ENCODE peak calls at places on chromosomes 3 and 15, in seven cellular contexts. One of them, this sample, is unnamed.

GRCh38 chr3:47512416-47513124 is 942 bp downstream of the ELP6 start:
- DNase-seq in bronchial epithelial cell: peak; percentile 22
- DNase-seq in C1 segment of cervical spinal cord: peak; percentile 16
- DNase-seq in T-helper 1 cell: peak; percentile 12
- DNase-seq in Panc1: no peak
- DNase-seq in HCT116: no peak
- DNase-seq in activated T-cell treated with anti-CD3 and anti-CD28 coated beads, Interleukin-2, amount 50 U/mL, for 4 hours: peak; percentile 15
- DNase-seq in this sample: peak; percentile 42

GRCh38 chr15:79004336-79004735 is 59.5 kb upstream of the CTSH start:
- DNase-seq in bronchial epithelial cell: peak; percentile 82
- DNase-seq in C1 segment of cervical spinal cord: no peak
- DNase-seq in T-helper 1 cell: no peak
- DNase-seq in Panc1: no peak
- DNase-seq in HCT116: peak; percentile 48
- DNase-seq in activated T-cell treated with anti-CD3 and anti-CD28 coated beads, Interleukin-2, amount 50 U/mL, for 4 hours: no peak
- DNase-seq in this sample: no peak

GRCh38 chr3:161066926-161067325 is 38.2 kb downstream of the B3GALNT1 start:
- DNase-seq in bronchial epithelial cell: no peak
- DNase-seq in C1 segment of cervical spinal cord: no peak
- DNase-seq in T-helper 1 cell: no peak
- DNase-seq in Panc1: no peak
- DNase-seq in HCT116: no peak
- DNase-seq in activated T-cell treated with anti-CD3 and anti-CD28 coated beads, Interleukin-2, amount 50 U/mL, for 4 hours: no peak
- DNase-seq in this sample: no peak

GRCh38 chr15:86645861-86646393 is 566.3 kb downstream of the AGBL1 start:
- DNase-seq in bronchial epithelial cell: peak; percentile 88
- DNase-seq in C1 segment of cervical spinal cord: no peak
- DNase-seq in T-helper 1 cell: no peak
- DNase-seq in Panc1: no peak
- DNase-seq in HCT116: no peak
- DNase-seq in activated T-cell treated with anti-CD3 and anti-CD28 coated beads, Interleukin-2, amount 50 U/mL, for 4 hours: no peak
- DNase-seq in this sample: no peak

GRCh38 chr3:36911990-36912804 is 32.7 kb downstream of the TRANK1 start:
- DNase-seq in bronchial epithelial cell: peak; percentile 89
- DNase-seq in C1 segment of cervical spinal cord: no peak
- DNase-seq in T-helper 1 cell: peak; percentile 9
- DNase-seq in Panc1: no peak
- DNase-seq in HCT116: no peak
- DNase-seq in activated T-cell treated with anti-CD3 and anti-CD28 coated beads, Interleukin-2, amount 50 U/mL, for 4 hours: no peak
- DNase-seq in this sample: peak; percentile 39

GRCh38 chr15:51243774-51244173 is 94.6 kb downstream of the CYP19A1 start:
- DNase-seq in bronchial epithelial cell: peak; percentile 80
- DNase-seq in C1 segment of cervical spinal cord: no peak
- DNase-seq in T-helper 1 cell: no peak
- DNase-seq in Panc1: no peak
- DNase-seq in HCT116: peak; percentile 34
- DNase-seq in activated T-cell treated with anti-CD3 and anti-CD28 coated beads, Interleukin-2, amount 50 U/mL, for 4 hours: no peak
- DNase-seq in this sample: no peak

GRCh38 chr3:45832691-45833090 is 9.2 kb downstream of the LZTFL1 start:
- DNase-seq in bronchial epithelial cell: peak; percentile 63
- DNase-seq in C1 segment of cervical spinal cord: no peak
- DNase-seq in T-helper 1 cell: no peak
- DNase-seq in Panc1: no peak
- DNase-seq in HCT116: peak; percentile 21
- DNase-seq in activated T-cell treated with anti-CD3 and anti-CD28 coated beads, Interleukin-2, amount 50 U/mL, for 4 hours: no peak
- DNase-seq in this sample: no peak

GRCh38 chr3:140384876-140385275 is 293.0 kb upstream of the TRIM42 start:
- DNase-seq in bronchial epithelial cell: peak; percentile 16
- DNase-seq in C1 segment of cervical spinal cord: no peak
- DNase-seq in T-helper 1 cell: no peak
- DNase-seq in Panc1: no peak
- DNase-seq in HCT116: no peak
- DNase-seq in activated T-cell treated with anti-CD3 and anti-CD28 coated beads, Interleukin-2, amount 50 U/mL, for 4 hours: no peak
- DNase-seq in this sample: no peak

GRCh38 chr3:13419356-13420050 is 619 bp downstream of the NUP210 start:
- DNase-seq in bronchial epithelial cell: no peak
- DNase-seq in C1 segment of cervical spinal cord: peak; percentile 75
- DNase-seq in T-helper 1 cell: peak; percentile 60
- DNase-seq in Panc1: no peak
- DNase-seq in HCT116: no peak
- DNase-seq in activated T-cell treated with anti-CD3 and anti-CD28 coated beads, Interleukin-2, amount 50 U/mL, for 4 hours: peak; percentile 60
- DNase-seq in this sample: peak; percentile 60

GRCh38 chr3:146464005-146464595 is 5.3 kb downstream of the PLSCR2 start:
- DNase-seq in bronchial epithelial cell: peak; percentile 90
- DNase-seq in C1 segment of cervical spinal cord: no peak
- DNase-seq in T-helper 1 cell: no peak
- DNase-seq in Panc1: no peak
- DNase-seq in HCT116: no peak
- DNase-seq in activated T-cell treated with anti-CD3 and anti-CD28 coated beads, Interleukin-2, amount 50 U/mL, for 4 hours: no peak
- DNase-seq in this sample: no peak

GRCh38 chr15:101310163-101310480 is 15.1 kb upstream of the SNRPA1 start:
- DNase-seq in bronchial epithelial cell: no peak
- DNase-seq in C1 segment of cervical spinal cord: no peak
- DNase-seq in T-helper 1 cell: no peak
- DNase-seq in Panc1: no peak
- DNase-seq in HCT116: no peak
- DNase-seq in activated T-cell treated with anti-CD3 and anti-CD28 coated beads, Interleukin-2, amount 50 U/mL, for 4 hours: no peak
- DNase-seq in this sample: no peak

This sample was measured in activated CD4-positive, alpha-beta memory T cell treated with anti-CD3 and anti-CD28 coated beads, Interleukin-2, amount 10 ng/mL, durations not matched to agents 7 days and 5 days.